ENCODE peak calls at places on chromosomes 16 and 17, in four cellular contexts. Q is heart left ventricle, F is NCI-H1105 treated with DMSO at 0.1 percent for 48 hours, D is IMR-90. P is an unnamed sample.

GRCh38 chr17:55410722-55411462 is 10.7 kb downstream of the MMD start:
- DNase-seq in Q (no peak), F (no peak), D (no peak), P (no peak)

GRCh38 chr17:59757881-59758385 is 50.5 kb downstream of the VMP1 start:
- DNase-seq in Q (no peak), F (no peak), D (no peak), P (no peak)

GRCh38 chr16:30342751-30343490 is 12.2 kb downstream of the CD2BP2 start:
- DNase-seq in Q (no peak), F (no peak), D (no peak), P (no peak)

GRCh38 chr17:13561606-13562270 is 40.0 kb downstream of the HS3ST3A1 start:
- DNase-seq in Q (no peak), F (no peak), D (no peak), P (no peak)

GRCh38 chr17:79978545-79978852 is 57.2 kb downstream of the TBC1D16 start:
- DNase-seq in Q (no peak), F (no peak), D (no peak), P (no peak)

GRCh38 chr16:8155275-8155674 is 435.0 kb downstream of the TMEM114 start:
- DNase-seq in Q (no peak), F (no peak), D (no peak), P (no peak)

GRCh38 chr17:75505152-75505409 is 10.3 kb downstream of the CASKIN2 start:
- DNase-seq in Q (no peak), F (no peak), D (no peak), P (no peak)

GRCh38 chr16:65909310-65910050 is 457.0 kb upstream of the CDH5 start:
- DNase-seq in Q (no peak), F (no peak), D (no peak), P (no peak)

GRCh38 chr17:34393401-34393800 is 30.4 kb upstream of the CCL1 start:
- DNase-seq in Q (no peak), F (peak; percentile 93), D (no peak), P (no peak)

GRCh38 chr17:6713130-6713917 is at the start of gene SLC13A5:
- DNase-seq in Q (no peak), F (peak; percentile 19), D (no peak), P (no peak)

GRCh38 chr16:83733301-83733700 is 74.5 kb upstream of the HSBP1 start:
- DNase-seq in Q (peak; percentile 33), F (peak; percentile 79), D (peak; percentile 68), P (no peak)

GRCh38 chr17:51481370-51481769 is 221.0 kb downstream of the UTP18 start:
- DNase-seq in Q (no peak), F (no peak), D (no peak), P (no peak)

GRCh38 chr16:51449441-51449840 is 298.4 kb upstream of the SALL1 start:
- DNase-seq in Q (no peak), F (no peak), D (no peak), P (no peak)

GRCh38 chr17:7380321-7380720 is 568 bp upstream of the TNK1 start:
- DNase-seq in Q (peak; percentile 76), F (peak; percentile 87), D (peak; percentile 47), P (peak; percentile 57)

GRCh38 chr17:79627766-79628690 is 17.2 kb upstream of the RBFOX3 start:
- DNase-seq in Q (peak; percentile 16), F (no peak), D (no peak), P (no peak)

GRCh38 chr17:1211287-1211686 is 31.5 kb upstream of the ABR start:
- DNase-seq in Q (no peak), F (no peak), D (no peak), P (peak; percentile 71)

GRCh38 chr16:38941-39892 is 14.2 kb downstream of the POLR3K start:
- DNase-seq in Q (no peak), F (no peak), D (no peak), P (peak; percentile 44)

GRCh38 chr17:78031435-78031834 is 72.9 kb downstream of the TNRC6C start:
- DNase-seq in Q (no peak), F (no peak), D (no peak), P (no peak)

GRCh38 chr17:17300624-17301568 is 2.3 kb upstream of the NT5M start:
- DNase-seq in Q (peak; percentile 53), F (no peak), D (peak; percentile 51), P (no peak)

GRCh38 chr17:39071573-39071972 is 79.9 kb downstream of the PLXDC1 start:
- DNase-seq in Q (no peak), F (no peak), D (no peak), P (no peak)

GRCh38 chr16:4674926-4675530 is 18.3 kb upstream of the NUDT16L1 start:
- DNase-seq in Q (no peak), F (no peak), D (no peak), P (no peak)

GRCh38 chr17:60671482-60671881 is 6.2 kb upstream of the BCAS3 start:
- DNase-seq in Q (no peak), F (no peak), D (no peak), P (no peak)

P was measured in NCI-H146.